ENCODE peak calls at places on chromosomes 13 and 19, in eight cellular contexts. P is GM23338, B is spleen, D is thoracic aorta, Z is breast epithelium, C is transverse colon, I is upper lobe of left lung, Y is cardiac muscle cell. X is an unnamed sample.
A peak's percentile ranks its signal among the peaks of the same experiment; 100 is the strongest.

GRCh38 chr13:78750735-78751134 is 91.8 kb upstream of the OBI1 start:
- DNase-seq in Z (no peak), P (peak; percentile 24), I (no peak), B (no peak), C (no peak), Y (no peak), D (no peak), X (no peak)

GRCh38 chr19:53463263-53463662 is 4.3 kb upstream of the ZNF813 start:
- DNase-seq in Y (no peak), C (peak; percentile 15), P (peak; percentile 98), Z (peak; percentile 26), B (no peak), D (no peak), I (peak; percentile 37), X (no peak)

GRCh38 chr19:10998045-10998533 is 37.3 kb downstream of the SMARCA4 start:
- DNase-seq in Z (no peak), P (no peak), B (no peak), I (no peak), C (peak; percentile 48), D (no peak), Y (peak; percentile 74), X (no peak)

GRCh38 chr13:88086577-88086976 is 415.4 kb downstream of the SLITRK5 start:
- DNase-seq in I (no peak), P (no peak), D (no peak), C (no peak), Y (no peak), Z (no peak), B (no peak), X (no peak)

GRCh38 chr19:45616709-45617027 is 14.7 kb upstream of the GPR4 start:
- DNase-seq in I (no peak), P (peak; percentile 71), D (no peak), Y (no peak), C (no peak), Z (no peak), B (no peak), X (no peak)

GRCh38 chr13:114017028-114017630 is 43.3 kb upstream of the C13orf46 start:
- DNase-seq in B (no peak), C (no peak), I (peak; percentile 51), Y (peak; percentile 60), Z (no peak), P (peak; percentile 62), D (no peak), X (no peak)

GRCh38 chr13:76884571-76885202 is 1.5 kb downstream of the KCTD12 start:
- DNase-seq in Y (peak; percentile 51), Z (no peak), C (no peak), I (no peak), B (no peak), P (no peak), D (no peak), X (no peak)

GRCh38 chr19:33622809-33623511 is 1.2 kb downstream of the CHST8 start:
- DNase-seq in P (peak; percentile 62), D (no peak), C (no peak), Y (no peak), B (no peak), Z (no peak), I (peak; percentile 74), X (no peak)

GRCh38 chr19:10831980-10832658 is 3.9 kb downstream of the TMED1 start:
- DNase-seq in Y (no peak), D (no peak), C (no peak), B (peak; percentile 72), I (peak; percentile 45), P (no peak), Z (no peak), X (no peak)

GRCh38 chr19:8592231-8593009 is 15.2 kb upstream of the MYO1F start:
- DNase-seq in Y (peak; percentile 99), Z (peak; percentile 97), D (peak; percentile 98), B (peak; percentile 94), P (peak; percentile 100), I (peak; percentile 93), C (peak; percentile 90), X (peak; percentile 64)

GRCh38 chr13:36850790-36851438 is 31.9 kb downstream of the RFXAP start:
- DNase-seq in C (peak; percentile 19), B (no peak), I (no peak), D (no peak), P (peak; percentile 73), Z (no peak), Y (peak; percentile 5), X (no peak)

GRCh38 chr13:102197193-102197592 is 204.7 kb downstream of the FGF14 start:
- DNase-seq in Y (no peak), P (peak; percentile 72), D (no peak), C (no peak), B (no peak), Z (no peak), I (no peak), X (no peak)

GRCh38 chr13:21013682-21014038 is 47.7 kb downstream of the LATS2 start:
- DNase-seq in D (no peak), Y (no peak), C (no peak), I (no peak), B (no peak), P (no peak), Z (no peak), X (no peak)

GRCh38 chr13:52156724-52157251 is 2.6 kb downstream of the NEK3 start:
- DNase-seq in Y (peak; percentile 32), D (no peak), Z (no peak), B (no peak), C (no peak), I (no peak), P (peak; percentile 3), X (no peak)

GRCh38 chr13:20186771-20187170 is 6.0 kb downstream of the GJB2 start:
- DNase-seq in I (no peak), Z (no peak), B (no peak), Y (no peak), D (no peak), C (no peak), P (no peak), X (no peak)

GRCh38 chr13:92719868-92720267 is 506.7 kb upstream of the GPC6 start:
- DNase-seq in I (no peak), Z (no peak), B (no peak), D (no peak), P (peak; percentile 77), C (no peak), Y (no peak), X (no peak)

GRCh38 chr13:92721610-92722009 is 505.0 kb upstream of the GPC6 start:
- DNase-seq in Z (no peak), D (no peak), B (no peak), P (no peak), Y (no peak), I (no peak), C (no peak), X (no peak)

GRCh38 chr13:92717857-92718256 is 508.8 kb upstream of the GPC6 start:
- DNase-seq in I (no peak), Y (no peak), D (no peak), C (no peak), P (no peak), Z (no peak), B (no peak), X (no peak)

DNA sequence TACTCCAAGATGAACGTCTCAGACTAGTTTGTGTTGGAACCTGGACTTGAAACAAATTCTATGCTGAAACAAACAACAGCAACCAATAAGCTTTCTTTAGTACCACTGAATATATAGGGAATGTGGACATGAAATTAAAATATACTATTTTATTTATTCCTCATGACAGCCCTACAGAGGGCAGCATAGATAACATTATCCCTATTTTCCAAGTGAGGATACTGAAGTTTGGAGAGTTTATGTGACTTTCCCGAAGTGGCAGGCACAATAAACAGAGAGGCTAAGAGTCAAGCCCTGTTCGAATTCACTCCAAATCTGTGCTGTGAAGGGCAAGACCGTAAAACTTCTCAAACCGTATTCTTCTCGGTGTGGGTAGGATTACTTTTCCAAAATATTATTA is 509.9 kb upstream of the GPC6 start:
- DNase-seq in I (no peak), Y (peak; percentile 55), Z (no peak), D (no peak), B (no peak), C (no peak), P (peak; percentile 30), X (no peak)
- TF ChIP-seq CTCF in I (no peak), Y (peak; percentile 46), Z (no peak), D (peak; percentile 45), B (no peak), C (no peak), P (peak; percentile 27), X (no peak)

GRCh38 chr19:41344162-41344561 is 9.6 kb downstream of the TGFB1 start:
- DNase-seq in C (no peak), D (no peak), P (no peak), Y (no peak), Z (no peak), B (no peak), I (no peak), X (no peak)
- H3K4me1 ChIP-seq in C (no peaks in the 10 kb centered on the region), D (peaks cover under 1% of the 10 kb centered on the region), P (no peaks in the 10 kb centered on the region), Y (no peaks in the 10 kb centered on the region), Z (no peaks in the 10 kb centered on the region), B (peaks cover 12% of the 10 kb centered on the region), I (peaks cover 11% of the 10 kb centered on the region), X (peaks cover 3% of the 10 kb centered on the region)

GRCh38 chr19:35287713-35288112 is 4.2 kb upstream of the MAG start:
- DNase-seq in P (no peak), C (no peak), B (no peak), Y (no peak), I (no peak), D (no peak), Z (no peak), X (no peak)
- H3K27me3 ChIP-seq in P (no peaks in the 10 kb centered on the region), C (peaks cover 51% of the 10 kb centered on the region), B (no peaks in the 10 kb centered on the region), Y (no peaks in the 10 kb centered on the region), I (no peaks in the 10 kb centered on the region), D (no peaks in the 10 kb centered on the region), Z (no peaks in the 10 kb centered on the region), X (peaks cover 75% of the 10 kb centered on the region)

DNA sequence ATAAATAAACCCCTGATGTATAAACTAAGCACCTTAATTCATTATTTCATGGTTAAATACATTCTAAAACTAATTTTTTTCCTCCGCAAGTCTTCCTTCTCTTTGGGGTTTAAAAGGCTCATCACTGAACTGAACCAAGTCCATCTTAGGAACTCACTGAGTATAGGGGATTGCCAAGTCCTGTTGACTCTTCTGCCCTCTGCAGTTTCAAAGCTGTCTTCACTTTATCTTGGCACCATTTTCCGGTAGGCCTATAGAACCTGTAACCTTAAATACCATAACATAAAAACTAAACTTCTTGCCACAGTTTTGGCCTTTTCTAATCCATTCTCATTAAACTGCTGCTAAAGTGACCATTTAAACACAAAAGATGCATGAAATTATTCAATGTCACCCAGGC is 66.5 kb upstream of the USPL1 start:
- DNase-seq in Y (peak; percentile 52), I (no peak), D (no peak), P (peak; percentile 70), B (no peak), Z (no peak), C (no peak), X (no peak)
- TF ChIP-seq CTCF in Y (peak; percentile 33), I (peak; percentile 25), D (no peak), P (peak; percentile 58), B (peak; percentile 52), Z (peak; percentile 55), C (no peak), X (peak; percentile 58)

DNA sequence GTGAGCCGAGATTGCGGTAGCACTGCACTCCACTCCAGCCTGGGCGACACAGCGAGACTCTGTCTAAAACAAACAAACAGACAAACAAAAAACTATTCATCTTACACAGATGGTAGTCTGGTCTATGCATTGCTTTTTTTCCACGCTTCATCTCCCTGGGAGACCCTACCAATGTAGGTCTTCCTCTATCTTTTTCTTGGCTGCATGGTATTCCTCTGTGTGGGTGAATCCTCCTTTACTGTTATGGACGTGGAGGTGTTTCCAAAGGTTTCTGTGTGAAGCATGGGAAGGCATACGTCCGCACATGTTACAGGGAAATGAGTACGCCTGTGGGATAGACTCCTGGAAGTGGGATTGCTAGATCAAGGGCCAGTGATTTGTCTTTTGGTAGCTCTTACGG is 5.6 kb downstream of the BICRA start:
- DNase-seq in Z (no peak), B (no peak), P (no peak), D (no peak), Y (no peak), C (no peak), I (no peak), X (no peak)
- H3K4me1 ChIP-seq in Z (peaks cover 19% of the 10 kb centered on the region), B (peaks cover 15% of the 10 kb centered on the region), P (peaks cover 72% of the 10 kb centered on the region), D (peaks cover 46% of the 10 kb centered on the region), Y (peaks cover 14% of the 10 kb centered on the region), C (peaks cover 32% of the 10 kb centered on the region), I (peaks cover 35% of the 10 kb centered on the region), X (peaks cover 30% of the 10 kb centered on the region)

X was measured in esophagus squamous epithelium.